ENCODE peak calls at places on chromosomes 5 and 9, in nine cellular contexts. T, I, A, B, K, P, H, V and O are unnamed samples.
A peak's percentile ranks its signal among the peaks of the same experiment; 100 is the strongest.

GRCh38 chr9:112233769-112234168 is 58.7 kb upstream of the SUSD1 start:
- DNase-seq in I (no peak), B (peak; percentile 60), K (no peak), V (peak; percentile 27), T (peak; percentile 17), A (no peak), H (no peak), P (no peak), O (no peak)

GRCh38 chr9:20024159-20024571 is 235.3 kb upstream of the SLC24A2 start:
- DNase-seq in V (no peak), T (peak; percentile 14), A (no peak), H (no peak), B (peak; percentile 37), K (no peak), P (no peak), I (no peak), O (no peak)

GRCh38 chr9:109857337-109857736 is 77.3 kb downstream of the PALM2AKAP2 start:
- DNase-seq in I (no peak), V (no peak), H (no peak), K (no peak), A (no peak), T (no peak), B (peak; percentile 26), P (no peak), O (no peak)

GRCh38 chr9:24590432-24590831 is 44.7 kb upstream of the IZUMO3 start:
- DNase-seq in T (no peak), I (no peak), B (no peak), K (no peak), A (no peak), V (no peak), H (no peak), P (no peak), O (no peak)

GRCh38 chr5:172959824-172960799 is 888 bp downstream of the RPL26L1 start:
- DNase-seq in T (no peak), I (no peak), K (no peak), A (no peak), H (no peak), V (no peak), B (no peak), P (no peak), O (no peak)

GRCh38 chr5:172450861-172451695 is 3.2 kb downstream of the SH3PXD2B start:
- DNase-seq in V (no peak), A (no peak), H (peak; percentile 25), P (no peak), K (no peak), I (no peak), T (no peak), B (no peak), O (peak; percentile 92)

GRCh38 chr9:38339496-38339895 is 53.0 kb upstream of the ALDH1B1 start:
- DNase-seq in A (no peak), V (no peak), K (no peak), T (no peak), I (no peak), B (peak; percentile 60), P (no peak), H (no peak), O (no peak)

GRCh38 chr9:93895535-93895934 is 59.6 kb downstream of the BARX1 start:
- DNase-seq in P (no peak), K (no peak), I (no peak), V (no peak), T (no peak), A (peak; percentile 5), H (no peak), B (no peak), O (no peak)

GRCh38 chr9:137139468-137140150 is 655 bp downstream of the GRIN1 start:
- DNase-seq in K (no peak), P (no peak), A (no peak), H (no peak), V (no peak), B (no peak), I (no peak), T (no peak), O (no peak)

GRCh38 chr9:5531251-5531972 is 21.1 kb downstream of the PDCD1LG2 start:
- DNase-seq in K (no peak), A (no peak), H (peak; percentile 67), T (no peak), I (no peak), B (no peak), P (no peak), V (no peak), O (no peak)

GRCh38 chr5:125835293-125836172 is 587.7 kb upstream of the GRAMD2B start:
- DNase-seq in K (no peak), B (peak; percentile 40), H (peak; percentile 68), T (peak; percentile 57), P (peak; percentile 36), V (peak; percentile 45), I (no peak), A (peak; percentile 32), O (no peak)

GRCh38 chr5:108028411-108028810 is 353.5 kb downstream of the FBXL17 start:
- DNase-seq in H (peak; percentile 15), K (no peak), P (no peak), B (peak; percentile 10), A (no peak), T (no peak), V (no peak), I (no peak), O (no peak)

GRCh38 chr5:152177626-152178349 is 227.3 kb downstream of the NMUR2 start:
- DNase-seq in V (no peak), I (no peak), B (no peak), H (no peak), P (no peak), T (no peak), K (no peak), A (no peak), O (no peak)

GRCh38 chr9:77876091-77876490 is 155.5 kb downstream of the GNAQ start:
- DNase-seq in B (no peak), T (no peak), H (peak; percentile 49), A (no peak), I (no peak), K (no peak), V (peak; percentile 32), P (no peak), O (no peak)

DNA sequence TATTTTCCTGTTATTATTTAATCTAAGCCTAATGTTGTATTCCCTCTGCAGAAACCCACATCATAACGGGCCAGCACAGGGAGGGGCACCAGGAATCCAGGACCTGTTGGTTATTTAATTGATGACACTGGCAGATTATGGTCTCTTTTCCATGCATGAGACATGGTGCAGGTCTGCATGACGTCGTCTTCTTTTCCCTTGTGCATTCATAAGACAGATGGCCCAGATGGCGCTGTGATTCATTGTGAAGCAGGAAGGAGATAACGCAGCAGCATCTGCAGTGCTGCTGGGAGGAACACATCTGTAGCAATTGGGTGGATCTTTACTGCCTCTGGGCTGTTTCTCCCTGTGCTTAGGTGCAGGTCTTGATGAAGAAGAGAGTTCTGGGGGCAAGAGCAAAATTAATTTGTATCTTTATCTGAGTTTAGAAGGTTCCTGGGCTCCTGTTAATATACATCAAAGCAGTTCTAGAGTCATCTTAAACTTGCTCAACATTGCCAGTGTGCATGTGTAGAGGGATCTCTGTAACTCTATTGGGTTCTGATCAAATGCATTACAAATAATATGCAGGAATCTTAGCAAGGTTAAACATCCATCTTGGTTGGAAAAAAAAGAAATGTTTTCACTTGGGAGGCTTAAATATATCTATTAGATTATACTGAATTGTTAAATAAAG is 176.1 kb downstream of the PCSK1 start:
- DNase-seq in I (no peak), P (peak; percentile 49), T (peak; percentile 47), V (peak; percentile 44), B (peak; percentile 96), K (no peak), H (peak; percentile 64), A (no peak), O (no peak)
- TF ChIP-seq CTCF in I (no peak), P (peak; percentile 16), T (no peak), V (no peak), B (peak; percentile 18), K (no peak), H (no peak), A (no peak), O (no peak)

DNA sequence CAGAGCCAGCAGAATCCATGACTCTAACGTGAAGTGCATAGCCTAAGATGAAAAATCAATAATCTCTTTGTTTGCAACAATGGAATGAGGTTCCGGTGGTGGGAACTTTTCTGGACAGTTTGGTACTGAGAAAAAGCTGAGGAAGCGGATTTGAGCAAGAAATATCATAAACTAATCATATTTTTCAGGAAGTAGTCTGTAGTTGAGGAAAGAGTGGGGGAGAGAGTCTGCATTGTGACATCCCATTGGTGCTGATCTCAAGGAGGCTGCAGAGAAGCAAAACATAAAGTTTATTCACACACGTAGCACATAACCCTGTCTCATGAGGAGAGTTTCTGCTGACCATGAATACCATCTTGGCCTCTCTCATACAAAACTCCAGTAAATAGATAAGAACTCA is 15.8 kb upstream of the FCHO2 start:
- DNase-seq in B (no peak), V (no peak), A (no peak), I (no peak), K (no peak), P (no peak), T (peak; percentile 36), H (peak; percentile 37), O (no peak)
- TF ChIP-seq POLR2A in B (no peak), V (no peak), A (no peak), I (no peak), K (no peak), P (no peak), T (no peak), H (no peak), O (no peak)

GRCh38 chr5:39422886-39423285 is 1.9 kb downstream of the DAB2 start:
- DNase-seq in P (no peak), A (no peak), T (no peak), K (no peak), I (no peak), B (no peak), H (peak; percentile 52), V (no peak), O (no peak)
- H3K4me3 ChIP-seq in P (no peak overlapping the region), A (peak overlapping the region; percentile 58), T (no peak overlapping the region), K (peak overlapping the region; percentile 2), I (no peak overlapping the region), B (peak overlapping the region; percentile 99), H (peak overlapping the region; percentile 100), V (no peak overlapping the region), O (no peak overlapping the region)

GRCh38 chr9:114389612-114390368 is 2.0 kb upstream of the AKNA start:
- DNase-seq in T (no peak), K (no peak), V (no peak), H (no peak), A (no peak), P (no peak), B (no peak), I (no peak), O (no peak)
- TF ChIP-seq CTCF in T (no peak), K (no peak), V (no peak), H (no peak), A (no peak), P (no peak), B (no peak), I (no peak), O (no peak)

GRCh38 chr5:208449-209114 is 9.4 kb downstream of the CCDC127 start:
- DNase-seq in B (no peak), A (no peak), P (no peak), H (no peak), I (no peak), K (no peak), T (no peak), V (no peak), O (no peak)
- TF ChIP-seq POLR2A in B (no peak), A (no peak), P (no peak), H (no peak), I (no peak), K (no peak), T (no peak), V (no peak), O (no peak)